ENCODE peak calls at places on chromosome 10, in ten cellular contexts. V is SJSA1; P is tibial nerve; B is right lobe of liver; U is Peyer's patch; J is A549; Y is SK-N-SH; L is effector memory CD4-positive, alpha-beta T cell; R is body of pancreas; I is fibroblast of lung. Q is an unnamed sample.

GRCh38 chr10:124605001-124605370 is 139.2 kb downstream of the FAM53B start:
- DNase-seq in B (no peak), J (no peak), R (no peak), V (no peak), I (no peak), U (no peak), L (no peak), Y (no peak), P (no peak), Q (no peak)

GRCh38 chr10:4678023-4678950 is 147.7 kb upstream of the AKR1E2 start:
- DNase-seq in Y (no peak), J (peak; percentile 93), I (peak; percentile 91), R (no peak), P (no peak), U (peak; percentile 58), L (no peak), B (no peak), V (peak; percentile 79), Q (no peak)

GRCh38 chr10:118977864-118978263 is 51.6 kb upstream of the NANOS1 start:
- DNase-seq in J (no peak), Y (no peak), I (no peak), P (no peak), U (no peak), V (no peak), B (no peak), L (no peak), R (no peak), Q (no peak)

GRCh38 chr10:91340613-91341362 is 69.4 kb upstream of the HECTD2 start:
- DNase-seq in R (no peak), Y (peak; percentile 42), P (no peak), L (no peak), I (peak; percentile 58), J (no peak), B (no peak), U (no peak), V (peak; percentile 44), Q (no peak)

GRCh38 chr10:1475095-1475583 is 262.2 kb downstream of the ADARB2 start:
- DNase-seq in B (no peak), Y (no peak), V (no peak), P (no peak), I (no peak), R (no peak), L (no peak), J (no peak), U (no peak), Q (no peak)

GRCh38 chr10:102152545-102152890 is 329 bp downstream of the NOLC1 start:
- DNase-seq in J (no peak), L (no peak), V (no peak), B (peak; percentile 36), R (no peak), U (no peak), I (no peak), P (no peak), Y (no peak), Q (no peak)

GRCh38 chr10:6135589-6136168 is 46.8 kb downstream of the RBM17 start:
- DNase-seq in U (no peak), J (no peak), V (no peak), L (no peak), Y (no peak), R (no peak), B (no peak), I (no peak), P (no peak), Q (no peak)

GRCh38 chr10:70668454-70668970 is 3.8 kb upstream of the ADAMTS14 start:
- DNase-seq in I (no peak), Y (no peak), R (no peak), L (no peak), P (no peak), B (no peak), V (no peak), U (no peak), J (no peak), Q (no peak)

GRCh38 chr10:14325325-14325955 is 5.3 kb downstream of the FRMD4A start:
- DNase-seq in V (no peak), R (peak; percentile 79), B (peak; percentile 66), P (peak; percentile 20), I (peak; percentile 28), Y (no peak), J (peak; percentile 64), U (peak; percentile 65), L (no peak), Q (peak; percentile 33)

GRCh38 chr10:14328881-14329280 is 1.8 kb downstream of the FRMD4A start:
- DNase-seq in V (no peak), U (no peak), J (no peak), B (no peak), P (no peak), R (no peak), L (no peak), I (no peak), Y (no peak), Q (no peak)

GRCh38 chr10:14329609-14330246 is 996 bp downstream of the FRMD4A start:
- DNase-seq in U (no peak), Y (peak; percentile 34), B (no peak), L (no peak), R (no peak), J (no peak), V (no peak), P (no peak), I (no peak), Q (no peak)

GRCh38 chr10:14327535-14327934 is 3.2 kb downstream of the FRMD4A start:
- DNase-seq in P (no peak), R (no peak), I (no peak), B (no peak), V (peak; percentile 47), Y (peak; percentile 24), J (no peak), U (no peak), L (no peak), Q (no peak)

DNA sequence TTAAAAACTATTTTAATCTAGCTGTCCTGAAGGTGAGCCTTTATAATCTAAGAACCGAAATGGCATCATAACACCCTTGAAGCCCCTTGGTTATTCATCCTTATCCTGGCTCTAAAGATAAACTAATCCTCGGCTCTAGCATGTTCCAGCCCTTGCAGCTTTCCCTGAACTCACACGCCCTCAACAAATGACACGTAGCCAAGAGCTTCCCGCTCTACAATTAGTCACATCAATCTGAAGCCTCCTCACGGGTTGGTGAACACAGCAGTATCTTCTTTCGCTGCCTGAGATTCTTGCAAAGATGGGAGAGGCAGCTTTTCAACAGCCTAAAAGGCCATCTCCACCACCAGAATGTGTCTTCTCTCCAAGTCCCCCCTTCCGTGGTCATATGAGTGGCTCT is 4.1 kb downstream of the FRMD4A start:
- DNase-seq in U (no peak), I (no peak), B (no peak), P (no peak), R (no peak), V (no peak), L (no peak), J (no peak), Y (no peak), Q (no peak)
- H3K4me1 ChIP-seq in U (no peaks in the 10 kb centered on the region), I (no peaks in the 10 kb centered on the region), B (no peaks in the 10 kb centered on the region), P (peaks cover 13% of the 10 kb centered on the region), R (no peaks in the 10 kb centered on the region), V (peaks cover 11% of the 10 kb centered on the region), L (no peaks in the 10 kb centered on the region), J (no peaks in the 10 kb centered on the region), Y (peaks cover 12% of the 10 kb centered on the region), Q (no peaks in the 10 kb centered on the region)

DNA sequence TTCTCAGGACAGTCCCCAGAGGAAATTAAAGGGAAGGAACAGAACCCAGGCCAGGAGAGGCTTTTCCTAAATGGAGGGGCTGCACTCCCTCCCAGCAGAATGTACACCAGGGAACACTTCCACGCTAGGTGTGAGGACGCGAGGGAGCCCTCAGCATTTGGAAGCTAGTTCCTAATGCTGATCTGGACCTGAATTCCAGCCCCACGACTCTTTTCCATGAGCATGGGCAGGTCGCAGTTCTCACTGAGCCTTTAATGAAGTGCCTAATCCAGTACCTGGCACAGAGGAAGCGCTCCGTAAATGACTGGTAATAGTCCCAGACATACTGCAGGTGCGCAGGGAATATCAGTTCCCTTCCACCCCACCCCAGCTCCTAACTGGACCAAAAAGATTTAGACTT is 1.1 kb downstream of the ALOX5 start:
- DNase-seq in B (no peak), J (no peak), V (no peak), U (no peak), L (no peak), P (no peak), Y (no peak), I (no peak), R (no peak), Q (no peak)
- H3K4me1 ChIP-seq in B (peaks cover 12% of the 10 kb centered on the region), J (peaks cover 10% of the 10 kb centered on the region), V (peaks cover 5% of the 10 kb centered on the region), U (peaks cover 21% of the 10 kb centered on the region), L (peaks cover 8% of the 10 kb centered on the region), P (peaks cover 34% of the 10 kb centered on the region), Y (peaks cover 2% of the 10 kb centered on the region), I (no peaks in the 10 kb centered on the region), R (peaks cover 28% of the 10 kb centered on the region), Q (peaks cover 6% of the 10 kb centered on the region)

GRCh38 chr10:131653550-131654470 is 247.0 kb upstream of the PPP2R2D start:
- DNase-seq in J (no peak), I (no peak), L (no peak), Y (no peak), V (no peak), U (no peak), R (no peak), P (no peak), B (no peak), Q (no peak)

GRCh38 chr10:131656446-131656845 is 244.4 kb upstream of the PPP2R2D start:
- DNase-seq in L (no peak), P (no peak), U (no peak), Y (no peak), I (no peak), B (no peak), R (no peak), J (no peak), V (no peak), Q (no peak)

GRCh38 chr10:131656009-131656408 is 244.8 kb upstream of the PPP2R2D start:
- DNase-seq in B (no peak), J (no peak), U (no peak), P (no peak), V (no peak), I (no peak), L (no peak), Y (no peak), R (no peak), Q (no peak)

GRCh38 chr10:131654471-131655087 is 246.2 kb upstream of the PPP2R2D start:
- DNase-seq in I (no peak), B (no peak), Y (no peak), V (no peak), U (no peak), J (no peak), L (no peak), P (no peak), R (no peak), Q (no peak)

DNA sequence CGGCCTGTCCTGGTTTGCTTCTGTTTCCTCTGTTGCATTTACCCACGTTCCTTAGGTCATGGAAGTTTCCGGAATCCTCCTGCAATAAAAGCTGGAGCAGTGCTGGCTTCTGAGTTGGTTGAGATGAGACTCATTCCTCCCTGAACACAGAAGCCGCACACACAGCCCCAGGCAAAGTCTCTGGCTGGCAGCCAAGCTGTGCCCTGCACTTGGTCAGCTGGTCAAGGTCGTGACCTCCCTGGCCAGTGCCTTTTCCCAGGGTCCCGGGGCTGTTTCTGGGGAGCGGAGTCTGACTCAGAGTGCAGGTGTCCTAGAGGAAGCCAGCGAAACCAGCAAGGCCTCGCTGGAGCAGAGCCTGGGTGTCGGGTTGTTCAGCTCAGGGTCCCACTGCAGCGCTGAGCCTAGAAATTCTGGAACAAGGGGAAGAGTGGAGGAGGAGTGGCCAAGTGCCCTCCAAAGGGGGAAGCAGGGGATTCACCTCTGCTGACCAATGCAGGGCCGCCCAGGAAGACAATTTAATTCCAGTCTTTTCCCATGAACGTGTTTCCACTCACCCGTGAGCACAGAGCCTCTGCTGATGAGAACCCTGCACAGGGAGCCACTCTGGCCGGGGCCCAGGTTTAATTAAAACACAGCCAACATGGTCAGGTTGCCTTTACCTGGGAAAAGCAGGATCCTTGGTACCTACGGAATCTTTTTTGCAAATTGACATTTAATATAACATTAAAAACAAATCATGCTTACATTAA is 245.5 kb upstream of the PPP2R2D start:
- DNase-seq in J (no peak), Y (peak; percentile 75), L (no peak), I (no peak), V (no peak), B (peak; percentile 60), P (no peak), R (no peak), U (no peak), Q (no peak)
- H3K4me1 ChIP-seq in J (no peaks in the 10 kb centered on the region), Y (peaks cover 17% of the 10 kb centered on the region), L (no peaks in the 10 kb centered on the region), I (no peaks in the 10 kb centered on the region), V (no peaks in the 10 kb centered on the region), B (no peaks in the 10 kb centered on the region), P (peaks cover 4% of the 10 kb centered on the region), R (no peaks in the 10 kb centered on the region), U (no peaks in the 10 kb centered on the region), Q (no peaks in the 10 kb centered on the region)

DNA sequence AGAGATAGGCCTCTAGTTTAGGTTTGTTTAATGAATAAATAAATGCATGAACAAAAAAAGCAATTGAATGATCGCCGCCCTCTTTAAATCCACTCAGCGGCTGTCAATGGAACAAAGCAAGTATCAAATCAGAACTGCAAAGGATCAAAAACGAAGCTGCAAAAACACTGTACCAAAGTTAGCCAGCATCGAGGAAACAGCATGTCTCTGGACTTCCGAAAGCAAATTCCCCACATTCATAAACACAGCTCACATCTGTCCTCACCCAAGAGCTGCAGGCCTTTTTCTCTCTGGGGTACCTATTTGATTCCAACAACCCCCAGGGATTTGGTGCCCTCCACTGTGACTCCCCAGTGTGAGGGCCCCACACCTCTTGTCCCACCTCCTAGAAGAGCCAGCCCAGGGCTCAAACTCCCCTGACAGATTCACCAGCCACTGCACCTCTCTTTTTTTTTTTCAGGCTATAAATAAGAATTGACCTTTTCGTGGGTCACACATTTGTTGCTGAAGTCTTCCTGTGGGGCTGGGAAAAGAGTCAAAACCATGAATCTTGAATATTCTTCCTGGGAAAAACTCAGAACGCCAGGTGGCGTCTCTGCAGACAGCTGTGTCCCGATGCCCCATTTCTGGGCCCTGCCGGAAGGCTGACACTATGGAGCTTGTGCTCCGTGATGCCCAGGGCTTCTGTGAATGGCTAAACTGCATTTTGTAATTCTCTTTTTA is 51.8 kb downstream of the HSPA12A start:
- DNase-seq in L (no peak), U (no peak), R (peak; percentile 29), J (no peak), B (peak; percentile 37), V (no peak), P (peak; percentile 56), I (peak; percentile 39), Y (no peak), Q (no peak)
- H3K4me1 ChIP-seq in L (no peaks in the 10 kb centered on the region), U (no peaks in the 10 kb centered on the region), R (peaks cover 9% of the 10 kb centered on the region), J (no peaks in the 10 kb centered on the region), B (no peaks in the 10 kb centered on the region), V (peaks cover 26% of the 10 kb centered on the region), P (peaks cover 87% of the 10 kb centered on the region), I (peaks cover 19% of the 10 kb centered on the region), Y (peaks cover 5% of the 10 kb centered on the region), Q (no peaks in the 10 kb centered on the region)

Q was measured in naive thymus-derived CD4-positive, alpha-beta T cell.